ENCODE peak calls at places on chromosomes 1 and 21, in nine cellular contexts. G, T, S, W, U, M, P, I and D are unnamed samples.
A peak's percentile ranks its signal among the peaks of the same experiment; 100 is the strongest.

GRCh38 chr1:17877316-17877715 is 122.2 kb downstream of the ACTL8 start:
- DNase-seq in G (no peak), T (no peak), S (no peak), W (no peak), U (no peak), M (no peak), P (no peak), I (peak; percentile 32), D (no peak)

GRCh38 chr21:36698160-36699025 is 522 bp upstream of the SIM2 start:
- DNase-seq in G (peak; percentile 74), T (no peak), S (no peak), W (peak; percentile 42), U (no peak), M (peak; percentile 46), P (no peak), I (peak; percentile 83), D (no peak)

GRCh38 chr1:110185181-110185580 is 24.9 kb upstream of the KCNC4 start:
- DNase-seq in G (no peak), T (no peak), S (no peak), W (no peak), U (no peak), M (no peak), P (no peak), I (peak; percentile 38), D (no peak)

GRCh38 chr21:16102113-16102512 is 372.3 kb downstream of the USP25 start:
- DNase-seq in G (no peak), T (no peak), S (no peak), W (no peak), U (no peak), M (no peak), P (no peak), I (no peak), D (no peak)

GRCh38 chr1:161440312-161440894 is 64.9 kb upstream of the FCGR2A start:
- DNase-seq in G (peak; percentile 91), T (no peak), S (peak; percentile 56), W (peak; percentile 76), U (no peak), M (peak; percentile 75), P (peak; percentile 59), I (peak; percentile 91), D (no peak)

GRCh38 chr1:42732126-42732680 is 7.8 kb downstream of the CLDN19 start:
- DNase-seq in G (no peak), T (no peak), S (no peak), W (no peak), U (no peak), M (no peak), P (peak; percentile 77), I (peak; percentile 37), D (no peak)

GRCh38 chr1:175548774-175549173 is 194.6 kb downstream of the TNR start:
- DNase-seq in G (no peak), T (no peak), S (no peak), W (no peak), U (no peak), M (no peak), P (no peak), I (no peak), D (peak; percentile 88)

GRCh38 chr1:244065063-244065788 is 14.1 kb downstream of the ZBTB18 start:
- DNase-seq in G (no peak), T (no peak), S (no peak), W (no peak), U (no peak), M (no peak), P (no peak), I (peak; percentile 35), D (peak; percentile 84)

GRCh38 chr1:39919545-39919944 is 17.8 kb upstream of the MYCL start:
- DNase-seq in G (no peak), T (peak; percentile 42), S (peak; percentile 28), W (peak; percentile 46), U (no peak), M (peak; percentile 81), P (peak; percentile 67), I (peak; percentile 84), D (peak; percentile 30)

GRCh38 chr21:37921091-37921490 is 4.8 kb upstream of the KCNJ6 start:
- DNase-seq in G (no peak), T (no peak), S (no peak), W (no peak), U (no peak), M (no peak), P (no peak), I (no peak), D (peak; percentile 77)

GRCh38 chr1:93471911-93472310 is 24.0 kb downstream of the FNBP1L start:
- DNase-seq in G (no peak), T (peak; percentile 82), S (no peak), W (no peak), U (peak; percentile 66), M (no peak), P (peak; percentile 78), I (no peak), D (no peak)

GRCh38 chr1:155070721-155071556 is 7.4 kb downstream of the EFNA4 start:
- DNase-seq in G (peak; percentile 92), T (peak; percentile 53), S (peak; percentile 80), W (peak; percentile 90), U (no peak), M (peak; percentile 93), P (peak; percentile 71), I (peak; percentile 96), D (no peak)

GRCh38 chr1:115469703-115470476 is 131.8 kb upstream of the NGF start:
- DNase-seq in G (no peak), T (peak; percentile 66), S (peak; percentile 17), W (peak; percentile 67), U (no peak), M (peak; percentile 58), P (peak; percentile 54), I (peak; percentile 95), D (peak; percentile 67)

GRCh38 chr1:31110846-31111245 is 45.3 kb upstream of the PUM1 start:
- DNase-seq in G (no peak), T (no peak), S (no peak), W (no peak), U (no peak), M (no peak), P (no peak), I (no peak), D (no peak)

GRCh38 chr1:73100216-73100615 is 817.9 kb upstream of the NEGR1 start:
- DNase-seq in G (no peak), T (no peak), S (no peak), W (no peak), U (no peak), M (no peak), P (no peak), I (no peak), D (no peak)
- TF ChIP-seq CTCF in G (no peak), T (no peak), S (no peak), W (no peak), U (no peak), M (no peak), P (no peak), I (peak; percentile 46), D (peak; percentile 36)

GRCh38 chr1:207911983-207912760 is 1.2 kb upstream of the CD34 start:
- DNase-seq in G (no peak), T (no peak), S (no peak), W (no peak), U (no peak), M (no peak), P (peak; percentile 28), I (no peak), D (no peak)

GRCh38 chr1:207910678-207911354 is at the start of gene CD34:
- DNase-seq in G (peak; percentile 80), T (no peak), S (no peak), W (no peak), U (no peak), M (peak; percentile 45), P (no peak), I (peak; percentile 78), D (no peak)

GRCh38 chr1:207908112-207908734 is 2.7 kb downstream of the CD34 start:
- DNase-seq in G (no peak), T (no peak), S (no peak), W (no peak), U (no peak), M (no peak), P (no peak), I (no peak), D (no peak)

GRCh38 chr1:207913951-207914350 is 3.0 kb upstream of the CD34 start:
- DNase-seq in G (no peak), T (no peak), S (no peak), W (no peak), U (no peak), M (no peak), P (no peak), I (no peak), D (no peak)

DNA sequence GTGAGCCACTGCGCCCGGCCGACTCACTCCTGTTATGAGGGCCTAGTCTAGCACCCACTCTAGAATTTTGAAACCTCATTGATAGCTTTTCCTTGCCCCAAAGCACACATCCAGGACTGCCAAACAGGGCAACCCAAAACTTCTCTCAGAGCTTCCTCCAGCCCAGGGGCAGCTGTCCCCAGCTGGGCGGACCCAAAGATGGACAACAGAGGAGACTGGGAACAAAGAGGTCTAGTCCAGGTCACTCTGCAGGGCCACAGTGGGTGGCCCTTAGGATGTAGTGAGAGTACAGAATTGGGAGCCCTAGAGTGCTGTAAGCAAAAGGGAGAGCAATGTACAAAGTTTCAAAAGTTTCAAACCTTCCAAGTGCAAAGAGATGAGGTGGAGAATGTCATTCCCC is 1.2 kb downstream of the CD34 start:
- DNase-seq in G (no peak), T (no peak), S (no peak), W (no peak), U (no peak), M (no peak), P (no peak), I (no peak), D (no peak)
- H3K4me3 ChIP-seq in G (peak overlapping the region; percentile 45), T (no peak overlapping the region), S (no peak overlapping the region), W (no peak overlapping the region), U (no peak overlapping the region), M (no peak overlapping the region), P (no peak overlapping the region), I (no peak overlapping the region), D (no peak overlapping the region)

DNA sequence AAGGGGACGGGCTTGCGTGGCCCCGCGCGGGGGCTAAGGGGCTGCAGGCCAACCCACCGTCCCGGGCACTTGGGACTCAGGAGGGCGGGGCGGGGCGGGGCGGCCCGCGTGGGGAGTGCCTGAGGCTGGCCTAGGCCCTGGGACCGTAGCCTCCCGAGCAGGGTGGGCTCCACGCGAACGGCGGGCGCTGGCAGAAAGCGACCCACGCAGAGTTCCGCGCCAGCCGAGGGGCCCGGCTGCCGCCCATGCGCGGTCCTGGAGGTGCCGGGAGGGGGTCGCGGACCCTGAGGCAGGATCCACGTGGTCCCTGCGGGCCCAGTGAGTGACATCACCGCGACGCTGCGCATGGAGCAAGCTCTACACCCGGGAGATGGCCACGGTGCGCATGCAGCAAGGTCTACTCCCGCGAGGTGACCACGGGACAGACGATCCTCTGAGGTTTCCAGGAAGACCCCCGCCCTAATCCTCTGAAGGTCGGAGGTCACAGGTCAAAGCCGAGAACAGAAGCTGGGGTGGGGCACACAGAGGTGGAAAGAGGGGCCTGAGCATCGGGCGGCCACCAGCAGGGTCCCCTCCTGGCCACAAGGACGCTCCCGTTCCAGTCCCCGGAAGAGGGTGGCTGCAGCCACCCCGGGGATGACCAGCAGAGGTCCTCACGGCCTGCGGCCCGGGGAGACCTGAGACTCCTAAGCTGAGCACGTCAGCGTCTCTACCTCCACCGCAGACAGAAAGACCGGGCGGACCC is 13.5 kb upstream of the SLC19A1 start:
- DNase-seq in G (peak; percentile 97), T (peak; percentile 62), S (peak; percentile 60), W (peak; percentile 91), U (peak; percentile 33), M (peak; percentile 89), P (peak; percentile 81), I (peak; percentile 96), D (peak; percentile 44)
- TF ChIP-seq CTCF in G (peak; percentile 90), T (peak; percentile 99), S (no peak), W (peak; percentile 69), U (peak; percentile 95), M (peak; percentile 71), P (peak; percentile 69), I (peak; percentile 90), D (peak; percentile 89)

GRCh38 chr1:230976825-230977747 is 1.6 kb downstream of the TTC13 start:
- DNase-seq in G (no peak), T (no peak), S (peak; percentile 47), W (no peak), U (no peak), M (no peak), P (no peak), I (no peak), D (no peak)
- H3K4me3 ChIP-seq in G (peak overlapping the region; percentile 71), T (no peak overlapping the region), S (peak overlapping the region; percentile 91), W (no peak overlapping the region), U (no peak overlapping the region), M (no peak overlapping the region), P (peak overlapping the region; percentile 77), I (peak overlapping the region; percentile 89), D (peak overlapping the region; percentile 89)